ENCODE peak calls at places on chromosomes 11 and 22, in eight cellular contexts. One of them, this sample, is unnamed.

GRCh38 chr11:536841-537621 is at the start of gene LRRC56:
- DNase-seq in left cardiac atrium: peak
- DNase-seq in EL: peak
- DNase-seq in SHP77: peak
- DNase-seq in IMR-90: peak
- DNase-seq in iris pigment epithelial cell: peak
- DNase-seq in T-helper 2 cell: peak
- DNase-seq in CD4-positive, CD25-positive, alpha-beta regulatory T cell: peak
- DNase-seq in this sample: peak

GRCh38 chr11:44096360-44097188 is 1.1 kb downstream of the EXT2 start:
- DNase-seq in T-helper 2 cell: no peak
- DNase-seq in SHP77: no peak
- DNase-seq in EL: peak
- DNase-seq in CD4-positive, CD25-positive, alpha-beta regulatory T cell: no peak
- DNase-seq in iris pigment epithelial cell: no peak
- DNase-seq in IMR-90: peak
- DNase-seq in left cardiac atrium: no peak
- DNase-seq in this sample: peak

GRCh38 chr11:105167244-105167643 is 27.7 kb upstream of the CARD18 start:
- DNase-seq in T-helper 2 cell: no peak
- DNase-seq in EL: no peak
- DNase-seq in iris pigment epithelial cell: no peak
- DNase-seq in CD4-positive, CD25-positive, alpha-beta regulatory T cell: no peak
- DNase-seq in IMR-90: no peak
- DNase-seq in left cardiac atrium: no peak
- DNase-seq in SHP77: no peak
- DNase-seq in this sample: no peak

GRCh38 chr11:33900159-33900855 is 8.4 kb upstream of the LMO2 start:
- DNase-seq in iris pigment epithelial cell: no peak
- DNase-seq in T-helper 2 cell: no peak
- DNase-seq in EL: no peak
- DNase-seq in IMR-90: no peak
- DNase-seq in left cardiac atrium: no peak
- DNase-seq in SHP77: no peak
- DNase-seq in CD4-positive, CD25-positive, alpha-beta regulatory T cell: no peak
- DNase-seq in this sample: no peak

GRCh38 chr22:23061471-23062280 is 8.6 kb upstream of the GNAZ start:
- DNase-seq in CD4-positive, CD25-positive, alpha-beta regulatory T cell: no peak
- DNase-seq in left cardiac atrium: no peak
- DNase-seq in SHP77: no peak
- DNase-seq in T-helper 2 cell: no peak
- DNase-seq in iris pigment epithelial cell: no peak
- DNase-seq in EL: no peak
- DNase-seq in IMR-90: no peak
- DNase-seq in this sample: no peak

GRCh38 chr11:102361100-102362021 is 14.3 kb downstream of the BIRC2 start:
- DNase-seq in IMR-90: peak
- DNase-seq in CD4-positive, CD25-positive, alpha-beta regulatory T cell: peak
- DNase-seq in SHP77: no peak
- DNase-seq in T-helper 2 cell: no peak
- DNase-seq in EL: no peak
- DNase-seq in iris pigment epithelial cell: peak
- DNase-seq in left cardiac atrium: no peak
- DNase-seq in this sample: no peak

GRCh38 chr22:19522190-19522880 is 1.9 kb downstream of the CLDN5 start:
- DNase-seq in CD4-positive, CD25-positive, alpha-beta regulatory T cell: no peak
- DNase-seq in T-helper 2 cell: no peak
- DNase-seq in EL: no peak
- DNase-seq in iris pigment epithelial cell: no peak
- DNase-seq in IMR-90: no peak
- DNase-seq in SHP77: peak
- DNase-seq in left cardiac atrium: no peak
- DNase-seq in this sample: no peak

GRCh38 chr22:40898850-40899357 is 37.0 kb upstream of the DNAJB7 start:
- DNase-seq in SHP77: peak
- DNase-seq in CD4-positive, CD25-positive, alpha-beta regulatory T cell: no peak
- DNase-seq in EL: peak
- DNase-seq in T-helper 2 cell: no peak
- DNase-seq in iris pigment epithelial cell: peak
- DNase-seq in left cardiac atrium: no peak
- DNase-seq in IMR-90: peak
- DNase-seq in this sample: peak

GRCh38 chr22:39738746-39739145 is 154.8 kb downstream of the ENTHD1 start:
- DNase-seq in CD4-positive, CD25-positive, alpha-beta regulatory T cell: no peak
- DNase-seq in EL: peak
- DNase-seq in T-helper 2 cell: no peak
- DNase-seq in iris pigment epithelial cell: peak
- DNase-seq in SHP77: no peak
- DNase-seq in IMR-90: peak
- DNase-seq in left cardiac atrium: no peak
- DNase-seq in this sample: peak

GRCh38 chr22:48881326-48881980 is 946.2 kb downstream of the BRD1 start:
- DNase-seq in SHP77: no peak
- DNase-seq in CD4-positive, CD25-positive, alpha-beta regulatory T cell: no peak
- DNase-seq in IMR-90: no peak
- DNase-seq in iris pigment epithelial cell: no peak
- DNase-seq in T-helper 2 cell: no peak
- DNase-seq in EL: no peak
- DNase-seq in left cardiac atrium: no peak
- DNase-seq in this sample: no peak

GRCh38 chr22:25318081-25318823 is 98.8 kb downstream of the CRYBB2 start:
- DNase-seq in IMR-90: no peak
- DNase-seq in T-helper 2 cell: no peak
- DNase-seq in CD4-positive, CD25-positive, alpha-beta regulatory T cell: no peak
- DNase-seq in left cardiac atrium: no peak
- DNase-seq in EL: no peak
- DNase-seq in SHP77: no peak
- DNase-seq in iris pigment epithelial cell: no peak
- DNase-seq in this sample: no peak

GRCh38 chr11:223921-224320 is 12.2 kb downstream of the SIRT3 start:
- DNase-seq in IMR-90: no peak
- DNase-seq in iris pigment epithelial cell: no peak
- DNase-seq in T-helper 2 cell: no peak
- DNase-seq in EL: no peak
- DNase-seq in left cardiac atrium: no peak
- DNase-seq in SHP77: no peak
- DNase-seq in CD4-positive, CD25-positive, alpha-beta regulatory T cell: no peak
- DNase-seq in this sample: no peak

GRCh38 chr11:61747389-61748285 is 4.8 kb upstream of the MYRF start:
- DNase-seq in left cardiac atrium: peak
- DNase-seq in iris pigment epithelial cell: peak
- DNase-seq in T-helper 2 cell: no peak
- DNase-seq in SHP77: peak
- DNase-seq in IMR-90: peak
- DNase-seq in EL: peak
- DNase-seq in CD4-positive, CD25-positive, alpha-beta regulatory T cell: no peak
- DNase-seq in this sample: peak

GRCh38 chr11:556175-556699 is 4.3 kb downstream of the LMNTD2 start:
- DNase-seq in T-helper 2 cell: no peak
- DNase-seq in EL: no peak
- DNase-seq in iris pigment epithelial cell: no peak
- DNase-seq in SHP77: no peak
- DNase-seq in CD4-positive, CD25-positive, alpha-beta regulatory T cell: no peak
- DNase-seq in IMR-90: no peak
- DNase-seq in left cardiac atrium: no peak
- DNase-seq in this sample: no peak

GRCh38 chr11:115503083-115503885 is 931 bp downstream of the CADM1 start:
- DNase-seq in IMR-90: peak
- DNase-seq in EL: peak
- DNase-seq in SHP77: peak
- DNase-seq in T-helper 2 cell: peak
- DNase-seq in CD4-positive, CD25-positive, alpha-beta regulatory T cell: peak
- DNase-seq in left cardiac atrium: peak
- DNase-seq in iris pigment epithelial cell: peak
- DNase-seq in this sample: peak

GRCh38 chr11:123628936-123629683 is 25.3 kb downstream of the SCN3B start:
- DNase-seq in iris pigment epithelial cell: peak
- DNase-seq in IMR-90: peak
- DNase-seq in T-helper 2 cell: no peak
- DNase-seq in SHP77: no peak
- DNase-seq in EL: peak
- DNase-seq in CD4-positive, CD25-positive, alpha-beta regulatory T cell: no peak
- DNase-seq in left cardiac atrium: peak
- DNase-seq in this sample: peak

GRCh38 chr11:75562048-75562835 is at the start of gene SERPINH1:
- DNase-seq in IMR-90: peak
- DNase-seq in iris pigment epithelial cell: peak
- DNase-seq in CD4-positive, CD25-positive, alpha-beta regulatory T cell: peak
- DNase-seq in EL: peak
- DNase-seq in T-helper 2 cell: no peak
- DNase-seq in SHP77: peak
- DNase-seq in left cardiac atrium: peak
- DNase-seq in this sample: peak

GRCh38 chr22:47626428-47627390 is 864.3 kb downstream of the TBC1D22A start:
- DNase-seq in iris pigment epithelial cell: no peak
- DNase-seq in EL: no peak
- DNase-seq in CD4-positive, CD25-positive, alpha-beta regulatory T cell: no peak
- DNase-seq in SHP77: peak
- DNase-seq in T-helper 2 cell: no peak
- DNase-seq in IMR-90: no peak
- DNase-seq in left cardiac atrium: no peak
- DNase-seq in this sample: no peak

This sample was measured in fibroblast of pulmonary artery.